ENCODE peak calls at places on chromosome 18, in five cellular contexts. M is CD8-positive, alpha-beta memory T cell; D is HT-29; Y is brain microvascular endothelial cell; K is GM06990. O is an unnamed sample.

GRCh38 chr18:58612239-58613055 is 16.4 kb downstream of the ALPK2 start:
- DNase-seq in M (no peak), D (no peak), Y (no peak), K (no peak), O (no peak)

GRCh38 chr18:5868218-5868904 is 27.0 kb downstream of the TMEM200C start:
- DNase-seq in M (no peak), D (peak), Y (peak), K (no peak), O (peak)

GRCh38 chr18:3648695-3649094 is 198.7 kb downstream of the TGIF1 start:
- DNase-seq in M (no peak), D (no peak), Y (no peak), K (no peak), O (no peak)

GRCh38 chr18:10140928-10141327 is 227.1 kb downstream of the VAPA start:
- DNase-seq in M (no peak), D (peak), Y (peak), K (no peak), O (no peak)

GRCh38 chr18:63082661-63083531 is 236.7 kb downstream of the BCL2 start:
- DNase-seq in M (no peak), D (no peak), Y (no peak), K (no peak), O (no peak)

GRCh38 chr18:55731594-55732042 is 143.6 kb upstream of the TCF4 start:
- DNase-seq in M (no peak), D (no peak), Y (peak), K (no peak), O (no peak)

GRCh38 chr18:8795586-8795985 is 90.2 kb downstream of the MTCL1 start:
- DNase-seq in M (no peak), D (no peak), Y (no peak), K (no peak), O (no peak)

GRCh38 chr18:62505669-62506494 is 16.9 kb upstream of the ZCCHC2 start:
- DNase-seq in M (peak), D (no peak), Y (no peak), K (peak), O (no peak)

GRCh38 chr18:45008694-45009372 is 328.1 kb downstream of the SETBP1 start:
- DNase-seq in M (no peak), D (no peak), Y (no peak), K (peak), O (no peak)

GRCh38 chr18:10332452-10332851 is 122.0 kb upstream of the APCDD1 start:
- DNase-seq in M (no peak), D (no peak), Y (no peak), K (no peak), O (no peak)

GRCh38 chr18:13614701-13615288 is 111.6 kb downstream of the FAM210A start:
- DNase-seq in M (peak), D (no peak), Y (no peak), K (peak), O (no peak)

O was measured in non-pigmented ciliary epithelial cell.